ENCODE peak calls at places on chromosomes 5 and 9, in five cellular contexts. One of them, this sample, is unnamed.

GRCh38 chr9:79155308-79155707 is 416.5 kb upstream of the TLE4 start:
- DNase-seq in coronary artery: no peak
- DNase-seq in endothelial cell: no peak
- DNase-seq in HCT116: no peak
- DNase-seq in neural progenitor cell: no peak
- DNase-seq in this sample: no peak

GRCh38 chr9:107481035-107481434 is 8.5 kb downstream of the KLF4 start:
- DNase-seq in coronary artery: no peak
- DNase-seq in endothelial cell: no peak
- DNase-seq in HCT116: no peak
- DNase-seq in neural progenitor cell: no peak
- DNase-seq in this sample: no peak

GRCh38 chr5:133287500-133287899 is 235.7 kb downstream of the HSPA4 start:
- DNase-seq in coronary artery: no peak
- DNase-seq in endothelial cell: peak
- DNase-seq in HCT116: peak
- DNase-seq in neural progenitor cell: peak
- DNase-seq in this sample: peak

GRCh38 chr9:94289691-94290090 is 30.6 kb downstream of the ZNF169 start:
- DNase-seq in coronary artery: no peak
- DNase-seq in endothelial cell: no peak
- DNase-seq in HCT116: no peak
- DNase-seq in neural progenitor cell: no peak
- DNase-seq in this sample: no peak

GRCh38 chr9:134220311-134220710 is 55.9 kb upstream of the RNU6ATAC start:
- DNase-seq in coronary artery: no peak
- DNase-seq in endothelial cell: no peak
- DNase-seq in HCT116: no peak
- DNase-seq in neural progenitor cell: no peak
- DNase-seq in this sample: no peak

GRCh38 chr5:54519083-54519541 is 1.6 kb downstream of the SNX18 start:
- DNase-seq in coronary artery: peak
- DNase-seq in endothelial cell: no peak
- DNase-seq in HCT116: no peak
- DNase-seq in neural progenitor cell: no peak
- DNase-seq in this sample: no peak

GRCh38 chr5:39835371-39835770 is 410.6 kb upstream of the DAB2 start:
- DNase-seq in coronary artery: no peak
- DNase-seq in endothelial cell: no peak
- DNase-seq in HCT116: no peak
- DNase-seq in neural progenitor cell: no peak
- DNase-seq in this sample: no peak

GRCh38 chr9:80191108-80191507 is 619.3 kb downstream of the TLE4 start:
- DNase-seq in coronary artery: no peak
- DNase-seq in endothelial cell: no peak
- DNase-seq in HCT116: no peak
- DNase-seq in neural progenitor cell: no peak
- DNase-seq in this sample: no peak

GRCh38 chr9:137685035-137685885 is 66.5 kb downstream of the EHMT1 start:
- DNase-seq in coronary artery: no peak
- DNase-seq in endothelial cell: no peak
- DNase-seq in HCT116: no peak
- DNase-seq in neural progenitor cell: no peak
- DNase-seq in this sample: no peak

GRCh38 chr9:81423589-81424326 is 265.6 kb downstream of the TLE1 start:
- DNase-seq in coronary artery: no peak
- DNase-seq in endothelial cell: no peak
- DNase-seq in HCT116: no peak
- DNase-seq in neural progenitor cell: no peak
- DNase-seq in this sample: no peak

GRCh38 chr5:112957970-112958773 is 18.4 kb upstream of the DCP2 start:
- DNase-seq in coronary artery: no peak
- DNase-seq in endothelial cell: no peak
- DNase-seq in HCT116: peak
- DNase-seq in neural progenitor cell: no peak
- DNase-seq in this sample: no peak

GRCh38 chr5:10682429-10682746 is 78.6 kb downstream of the DAP start:
- DNase-seq in coronary artery: no peak
- DNase-seq in endothelial cell: no peak
- DNase-seq in HCT116: no peak
- DNase-seq in neural progenitor cell: no peak
- DNase-seq in this sample: no peak

GRCh38 chr5:174752121-174752520 is 27.7 kb downstream of the MSX2 start:
- DNase-seq in coronary artery: no peak
- DNase-seq in endothelial cell: no peak
- DNase-seq in HCT116: no peak
- DNase-seq in neural progenitor cell: no peak
- DNase-seq in this sample: no peak

GRCh38 chr5:174751154-174751990 is 27.0 kb downstream of the MSX2 start:
- DNase-seq in coronary artery: no peak
- DNase-seq in endothelial cell: no peak
- DNase-seq in HCT116: no peak
- DNase-seq in neural progenitor cell: peak
- DNase-seq in this sample: no peak

GRCh38 chr5:174750720-174751119 is 26.3 kb downstream of the MSX2 start:
- DNase-seq in coronary artery: no peak
- DNase-seq in endothelial cell: no peak
- DNase-seq in HCT116: no peak
- DNase-seq in neural progenitor cell: no peak
- DNase-seq in this sample: no peak

GRCh38 chr5:174759091-174759490 is 34.7 kb downstream of the MSX2 start:
- DNase-seq in coronary artery: no peak
- DNase-seq in endothelial cell: no peak
- DNase-seq in HCT116: no peak
- DNase-seq in neural progenitor cell: no peak
- DNase-seq in this sample: no peak

GRCh38 chr5:174755103-174755502 is 30.7 kb downstream of the MSX2 start:
- DNase-seq in coronary artery: no peak
- DNase-seq in endothelial cell: no peak
- DNase-seq in HCT116: no peak
- DNase-seq in neural progenitor cell: peak
- DNase-seq in this sample: no peak
- TF ChIP-seq CTCF in coronary artery: no peak
- TF ChIP-seq CTCF in endothelial cell: peak
- TF ChIP-seq CTCF in HCT116: peak
- TF ChIP-seq CTCF in neural progenitor cell: peak
- TF ChIP-seq CTCF in this sample: no peak

GRCh38 chr5:159975462-159976019 is 33.4 kb upstream of the TTC1 start:
- DNase-seq in coronary artery: no peak
- DNase-seq in endothelial cell: no peak
- DNase-seq in HCT116: peak
- DNase-seq in neural progenitor cell: no peak
- DNase-seq in this sample: no peak
- TF ChIP-seq CTCF in coronary artery: no peak
- TF ChIP-seq CTCF in endothelial cell: no peak
- TF ChIP-seq CTCF in HCT116: peak
- TF ChIP-seq CTCF in neural progenitor cell: peak
- TF ChIP-seq CTCF in this sample: no peak

DNA sequence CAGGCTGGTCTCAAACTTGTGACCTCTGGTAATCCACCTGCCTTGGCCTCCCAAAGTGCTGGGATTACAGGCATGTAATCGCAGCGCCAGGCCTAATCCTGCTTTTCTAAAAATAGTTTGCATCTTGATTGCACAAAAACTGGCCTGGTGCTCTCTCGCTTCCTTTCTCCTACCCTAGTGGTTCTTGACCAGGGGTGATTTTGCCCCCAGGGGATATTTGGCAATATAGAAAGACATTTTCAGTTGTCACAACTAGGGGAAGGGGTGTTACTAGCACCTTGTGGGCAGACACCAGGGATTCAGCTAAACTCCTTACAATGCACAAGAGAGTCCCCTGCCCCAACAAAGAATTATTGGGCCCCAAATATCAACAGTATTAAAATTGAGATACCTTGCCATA is 139.8 kb downstream of the DROSHA start:
- DNase-seq in coronary artery: no peak
- DNase-seq in endothelial cell: no peak
- DNase-seq in HCT116: no peak
- DNase-seq in neural progenitor cell: no peak
- DNase-seq in this sample: no peak
- TF ChIP-seq CTCF in coronary artery: no peak
- TF ChIP-seq CTCF in endothelial cell: no peak
- TF ChIP-seq CTCF in HCT116: no peak
- TF ChIP-seq CTCF in neural progenitor cell: no peak
- TF ChIP-seq CTCF in this sample: no peak

GRCh38 chr5:68333649-68334549 is 118.3 kb downstream of the PIK3R1 start:
- DNase-seq in coronary artery: no peak
- DNase-seq in endothelial cell: no peak
- DNase-seq in HCT116: peak
- DNase-seq in neural progenitor cell: no peak
- DNase-seq in this sample: no peak
- TF ChIP-seq CTCF in coronary artery: no peak
- TF ChIP-seq CTCF in endothelial cell: no peak
- TF ChIP-seq CTCF in HCT116: peak
- TF ChIP-seq CTCF in neural progenitor cell: no peak
- TF ChIP-seq CTCF in this sample: no peak

GRCh38 chr9:69157751-69158466 is 16.2 kb upstream of the TJP2 start:
- DNase-seq in coronary artery: no peak
- DNase-seq in endothelial cell: peak
- DNase-seq in HCT116: no peak
- DNase-seq in neural progenitor cell: no peak
- DNase-seq in this sample: no peak
- TF ChIP-seq CTCF in coronary artery: no peak
- TF ChIP-seq CTCF in endothelial cell: no peak
- TF ChIP-seq CTCF in HCT116: peak
- TF ChIP-seq CTCF in neural progenitor cell: peak
- TF ChIP-seq CTCF in this sample: no peak

GRCh38 chr5:35229076-35230042 is 928 bp downstream of the PRLR start:
- DNase-seq in coronary artery: no peak
- DNase-seq in endothelial cell: peak
- DNase-seq in HCT116: no peak
- DNase-seq in neural progenitor cell: peak
- DNase-seq in this sample: no peak
- TF ChIP-seq CTCF in coronary artery: no peak
- TF ChIP-seq CTCF in endothelial cell: no peak
- TF ChIP-seq CTCF in HCT116: no peak
- TF ChIP-seq CTCF in neural progenitor cell: peak
- TF ChIP-seq CTCF in this sample: no peak

DNA sequence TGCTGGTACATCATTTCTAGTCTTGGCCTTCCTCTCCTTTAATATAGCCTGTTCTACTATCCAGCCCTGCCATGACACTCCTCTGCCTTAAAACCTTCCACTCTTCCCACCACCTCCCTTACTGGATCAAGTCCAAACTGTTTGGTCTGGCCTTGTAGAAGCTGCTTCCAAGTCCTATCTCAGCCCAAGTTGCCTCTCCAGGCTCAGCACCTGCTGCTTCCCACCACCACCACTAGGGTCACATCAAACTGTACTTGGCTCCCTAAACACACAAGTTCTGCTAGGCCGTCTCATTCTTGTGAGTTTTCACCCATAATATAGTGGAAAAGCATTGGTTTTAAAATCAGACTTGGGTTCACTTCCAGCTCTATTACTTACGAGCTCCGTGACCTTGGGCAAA is 1.4 kb downstream of the NDUFA8 start:
- DNase-seq in coronary artery: no peak
- DNase-seq in endothelial cell: peak
- DNase-seq in HCT116: peak
- DNase-seq in neural progenitor cell: peak
- DNase-seq in this sample: peak
- TF ChIP-seq CTCF in coronary artery: no peak
- TF ChIP-seq CTCF in endothelial cell: no peak
- TF ChIP-seq CTCF in HCT116: peak
- TF ChIP-seq CTCF in neural progenitor cell: peak
- TF ChIP-seq CTCF in this sample: peak

GRCh38 chr5:1343931-1344901 is 683 bp downstream of the CLPTM1L start:
- DNase-seq in coronary artery: no peak
- DNase-seq in endothelial cell: peak
- DNase-seq in HCT116: no peak
- DNase-seq in neural progenitor cell: peak
- DNase-seq in this sample: peak

GRCh38 chr5:1343315-1343751 is 1.6 kb downstream of the CLPTM1L start:
- DNase-seq in coronary artery: no peak
- DNase-seq in endothelial cell: no peak
- DNase-seq in HCT116: no peak
- DNase-seq in neural progenitor cell: no peak
- DNase-seq in this sample: no peak

GRCh38 chr5:1345876-1346626 is 1.2 kb upstream of the CLPTM1L start:
- DNase-seq in coronary artery: no peak
- DNase-seq in endothelial cell: no peak
- DNase-seq in HCT116: no peak
- DNase-seq in neural progenitor cell: no peak
- DNase-seq in this sample: no peak

GRCh38 chr5:1346627-1347440 is 1.9 kb upstream of the CLPTM1L start:
- DNase-seq in coronary artery: no peak
- DNase-seq in endothelial cell: no peak
- DNase-seq in HCT116: no peak
- DNase-seq in neural progenitor cell: no peak
- DNase-seq in this sample: no peak

GRCh38 chr5:1344975-1345838 is at the start of gene CLPTM1L:
- DNase-seq in coronary artery: peak
- DNase-seq in endothelial cell: peak
- DNase-seq in HCT116: peak
- DNase-seq in neural progenitor cell: peak
- DNase-seq in this sample: peak
- TF ChIP-seq CTCF in coronary artery: no peak
- TF ChIP-seq CTCF in endothelial cell: no peak
- TF ChIP-seq CTCF in HCT116: no peak
- TF ChIP-seq CTCF in neural progenitor cell: no peak
- TF ChIP-seq CTCF in this sample: no peak

GRCh38 chr5:52964138-52964537 is 25.0 kb upstream of the ITGA2 start:
- DNase-seq in coronary artery: no peak
- DNase-seq in endothelial cell: no peak
- DNase-seq in HCT116: no peak
- DNase-seq in neural progenitor cell: no peak
- DNase-seq in this sample: no peak
- TF ChIP-seq CTCF in coronary artery: no peak
- TF ChIP-seq CTCF in endothelial cell: no peak
- TF ChIP-seq CTCF in HCT116: peak
- TF ChIP-seq CTCF in neural progenitor cell: no peak
- TF ChIP-seq CTCF in this sample: no peak

DNA sequence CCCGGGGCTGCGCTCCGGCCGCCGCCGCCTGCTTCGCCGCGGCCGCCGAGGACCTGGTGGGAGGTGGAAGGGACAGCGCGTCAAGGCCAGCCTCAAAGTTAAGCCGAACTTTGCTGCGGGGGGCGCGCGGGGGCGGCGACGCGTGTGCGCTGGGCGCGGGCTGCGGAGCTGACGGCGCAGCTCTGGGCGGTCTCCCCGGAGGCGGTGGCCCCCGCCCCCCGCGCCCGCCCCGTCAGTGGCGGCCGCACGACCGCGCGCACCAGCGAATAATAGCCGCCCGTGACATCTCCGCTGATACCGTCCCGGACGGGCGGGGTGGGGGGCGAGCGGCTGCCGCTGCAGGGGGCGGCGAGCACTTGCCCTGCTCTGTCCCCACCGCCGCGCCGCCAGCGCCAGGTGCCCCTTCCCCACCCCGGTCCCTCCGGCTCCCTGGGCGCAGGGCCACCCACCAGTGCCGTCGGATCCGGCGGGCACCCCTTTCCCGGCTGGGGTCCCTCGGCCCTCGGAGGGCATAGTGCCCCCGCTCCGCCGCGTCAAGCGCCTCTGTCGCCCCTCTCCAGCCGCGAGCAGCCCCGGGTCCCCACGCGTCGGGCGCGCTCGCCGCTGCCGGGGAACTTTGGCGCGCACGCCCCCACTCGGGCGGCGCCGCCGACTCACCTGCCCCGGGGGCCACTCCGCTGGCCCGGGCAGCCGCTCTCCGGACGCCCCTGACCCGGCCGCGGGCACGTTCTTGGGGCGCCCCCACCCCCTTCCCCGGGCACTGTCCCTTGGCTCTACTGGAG is 772 bp upstream of the FAM78A start:
- DNase-seq in coronary artery: no peak
- DNase-seq in endothelial cell: no peak
- DNase-seq in HCT116: no peak
- DNase-seq in neural progenitor cell: peak
- DNase-seq in this sample: peak
- TF ChIP-seq CTCF in coronary artery: no peak
- TF ChIP-seq CTCF in endothelial cell: no peak
- TF ChIP-seq CTCF in HCT116: no peak
- TF ChIP-seq CTCF in neural progenitor cell: peak
- TF ChIP-seq CTCF in this sample: no peak